ENCODE peak calls at places on chromosomes 2 and 18, in eight cellular contexts. One of them, this sample, is unnamed.

GRCh38 chr2:8927510-8928456 is 75.7 kb downstream of the MBOAT2 start:
- DNase-seq in prostate gland: no peak
- DNase-seq in ovary: no peak
- DNase-seq in spleen: no peak
- DNase-seq in stomach: no peak
- DNase-seq in Peyer's patch: no peak
- DNase-seq in H1: no peak
- DNase-seq in breast epithelium: no peak
- DNase-seq in this sample: no peak

GRCh38 chr2:42568431-42569115 is at the start of gene MTA3:
- DNase-seq in Peyer's patch: peak; percentile 81
- DNase-seq in stomach: peak; percentile 71
- DNase-seq in H1: peak; percentile 84
- DNase-seq in breast epithelium: peak; percentile 40
- DNase-seq in prostate gland: peak; percentile 49
- DNase-seq in ovary: peak; percentile 64
- DNase-seq in spleen: peak; percentile 92
- DNase-seq in this sample: no peak

GRCh38 chr2:58730764-58731487 is 489.8 kb upstream of the FANCL start:
- DNase-seq in ovary: no peak
- DNase-seq in breast epithelium: no peak
- DNase-seq in stomach: no peak
- DNase-seq in prostate gland: no peak
- DNase-seq in spleen: no peak
- DNase-seq in Peyer's patch: no peak
- DNase-seq in H1: no peak
- DNase-seq in this sample: no peak

GRCh38 chr2:68689553-68690537 is 44.8 kb upstream of the ARHGAP25 start:
- DNase-seq in spleen: no peak
- DNase-seq in ovary: no peak
- DNase-seq in stomach: no peak
- DNase-seq in Peyer's patch: no peak
- DNase-seq in H1: no peak
- DNase-seq in prostate gland: no peak
- DNase-seq in breast epithelium: no peak
- DNase-seq in this sample: no peak

GRCh38 chr2:72713857-72714256 is 112.0 kb downstream of the EXOC6B start:
- DNase-seq in breast epithelium: no peak
- DNase-seq in Peyer's patch: no peak
- DNase-seq in stomach: no peak
- DNase-seq in ovary: no peak
- DNase-seq in spleen: no peak
- DNase-seq in H1: no peak
- DNase-seq in prostate gland: no peak
- DNase-seq in this sample: no peak

GRCh38 chr2:41847744-41848441 is 199.9 kb upstream of the PKDCC start:
- DNase-seq in breast epithelium: peak; percentile 58
- DNase-seq in stomach: no peak
- DNase-seq in H1: no peak
- DNase-seq in Peyer's patch: no peak
- DNase-seq in ovary: no peak
- DNase-seq in prostate gland: peak; percentile 74
- DNase-seq in spleen: no peak
- DNase-seq in this sample: no peak

GRCh38 chr2:870426-870825 is 80.2 kb upstream of the SNTG2 start:
- DNase-seq in Peyer's patch: no peak
- DNase-seq in ovary: no peak
- DNase-seq in prostate gland: no peak
- DNase-seq in H1: no peak
- DNase-seq in stomach: peak; percentile 17
- DNase-seq in spleen: no peak
- DNase-seq in breast epithelium: no peak
- DNase-seq in this sample: no peak

GRCh38 chr2:12240216-12240615 is 476.5 kb upstream of the TRIB2 start:
- DNase-seq in H1: no peak
- DNase-seq in breast epithelium: no peak
- DNase-seq in stomach: no peak
- DNase-seq in ovary: no peak
- DNase-seq in Peyer's patch: no peak
- DNase-seq in spleen: no peak
- DNase-seq in prostate gland: no peak
- DNase-seq in this sample: no peak

GRCh38 chr2:190717306-190717705 is 68.4 kb downstream of the NAB1 start:
- DNase-seq in stomach: no peak
- DNase-seq in H1: no peak
- DNase-seq in breast epithelium: no peak
- DNase-seq in spleen: no peak
- DNase-seq in ovary: no peak
- DNase-seq in prostate gland: no peak
- DNase-seq in Peyer's patch: no peak
- DNase-seq in this sample: no peak

GRCh38 chr2:160294889-160295288 is 94.8 kb upstream of the ITGB6 start:
- DNase-seq in Peyer's patch: no peak
- DNase-seq in stomach: no peak
- DNase-seq in ovary: no peak
- DNase-seq in breast epithelium: no peak
- DNase-seq in H1: no peak
- DNase-seq in spleen: no peak
- DNase-seq in prostate gland: no peak
- DNase-seq in this sample: no peak

GRCh38 chr2:240922234-240922981 is 16.3 kb downstream of the CROCC2 start:
- DNase-seq in breast epithelium: peak; percentile 9
- DNase-seq in prostate gland: no peak
- DNase-seq in stomach: peak; percentile 8
- DNase-seq in spleen: peak; percentile 47
- DNase-seq in H1: peak; percentile 47
- DNase-seq in Peyer's patch: peak; percentile 31
- DNase-seq in ovary: peak; percentile 18
- DNase-seq in this sample: no peak

GRCh38 chr2:161122772-161123530 is 37.3 kb upstream of the TANK start:
- DNase-seq in prostate gland: peak; percentile 59
- DNase-seq in H1: no peak
- DNase-seq in ovary: peak; percentile 70
- DNase-seq in Peyer's patch: peak; percentile 64
- DNase-seq in spleen: no peak
- DNase-seq in stomach: no peak
- DNase-seq in breast epithelium: peak; percentile 59
- DNase-seq in this sample: no peak

GRCh38 chr18:43277164-43277600 is at the start of gene SYT4:
- DNase-seq in H1: peak; percentile 80
- DNase-seq in stomach: peak; percentile 47
- DNase-seq in Peyer's patch: no peak
- DNase-seq in ovary: peak; percentile 36
- DNase-seq in breast epithelium: no peak
- DNase-seq in spleen: peak; percentile 57
- DNase-seq in prostate gland: peak; percentile 40
- DNase-seq in this sample: no peak

GRCh38 chr2:35114765-35115164 is 1240.8 kb upstream of the CRIM1 start:
- DNase-seq in breast epithelium: no peak
- DNase-seq in ovary: no peak
- DNase-seq in stomach: no peak
- DNase-seq in spleen: no peak
- DNase-seq in Peyer's patch: no peak
- DNase-seq in prostate gland: no peak
- DNase-seq in H1: peak; percentile 56
- DNase-seq in this sample: no peak

GRCh38 chr2:30239308-30240161 is 8.2 kb downstream of the LBH start:
- DNase-seq in stomach: peak; percentile 69
- DNase-seq in prostate gland: peak; percentile 23
- DNase-seq in Peyer's patch: peak; percentile 87
- DNase-seq in spleen: peak; percentile 86
- DNase-seq in breast epithelium: peak; percentile 47
- DNase-seq in H1: peak; percentile 88
- DNase-seq in ovary: peak; percentile 83
- DNase-seq in this sample: peak; percentile 95

GRCh38 chr2:20617081-20617575 is 33.8 kb downstream of the HS1BP3 start:
- DNase-seq in stomach: peak; percentile 67
- DNase-seq in Peyer's patch: peak; percentile 74
- DNase-seq in spleen: peak; percentile 79
- DNase-seq in prostate gland: no peak
- DNase-seq in H1: peak; percentile 56
- DNase-seq in breast epithelium: no peak
- DNase-seq in ovary: peak; percentile 95
- DNase-seq in this sample: no peak

DNA sequence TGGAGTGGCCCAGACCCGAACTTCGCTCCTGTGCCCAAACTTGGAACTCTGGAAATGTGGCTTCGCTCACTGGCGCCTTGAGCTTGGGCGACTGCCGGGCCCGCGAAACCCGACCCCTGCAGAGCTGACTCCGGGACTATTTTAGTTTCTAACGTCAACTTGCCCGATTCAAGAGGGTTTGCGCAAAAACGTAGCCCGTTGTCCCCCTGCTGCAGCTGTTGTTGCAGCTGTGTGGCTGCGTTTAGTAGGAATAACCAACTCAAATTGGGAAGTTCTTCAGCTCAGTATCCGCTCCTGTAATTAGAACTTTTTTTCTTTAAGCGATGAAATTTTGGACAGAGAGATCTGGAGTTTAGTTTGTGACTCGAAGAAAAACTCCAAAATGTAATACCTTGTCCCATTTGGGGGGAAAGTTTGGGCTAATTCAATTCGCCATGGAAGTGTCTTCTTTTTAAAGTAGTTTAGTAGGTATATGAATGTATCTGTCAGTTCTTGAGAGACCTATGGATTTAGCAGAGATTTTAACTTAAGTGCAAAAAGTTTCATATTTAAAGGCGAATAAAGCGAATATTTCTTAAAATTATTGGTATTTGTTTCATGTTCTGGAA is 565 bp downstream of the MYL12A start:
- DNase-seq in H1: no peak
- DNase-seq in stomach: no peak
- DNase-seq in breast epithelium: no peak
- DNase-seq in ovary: peak; percentile 56
- DNase-seq in Peyer's patch: no peak
- DNase-seq in spleen: no peak
- DNase-seq in prostate gland: no peak
- DNase-seq in this sample: no peak
- TF ChIP-seq POLR2A in H1: no peak
- TF ChIP-seq POLR2A in stomach: no peak
- TF ChIP-seq POLR2A in breast epithelium: no peak
- TF ChIP-seq POLR2A in ovary: no peak
- TF ChIP-seq POLR2A in Peyer's patch: no peak
- TF ChIP-seq POLR2A in spleen: no peak
- TF ChIP-seq POLR2A in prostate gland: no peak
- TF ChIP-seq POLR2A in this sample: no peak

DNA sequence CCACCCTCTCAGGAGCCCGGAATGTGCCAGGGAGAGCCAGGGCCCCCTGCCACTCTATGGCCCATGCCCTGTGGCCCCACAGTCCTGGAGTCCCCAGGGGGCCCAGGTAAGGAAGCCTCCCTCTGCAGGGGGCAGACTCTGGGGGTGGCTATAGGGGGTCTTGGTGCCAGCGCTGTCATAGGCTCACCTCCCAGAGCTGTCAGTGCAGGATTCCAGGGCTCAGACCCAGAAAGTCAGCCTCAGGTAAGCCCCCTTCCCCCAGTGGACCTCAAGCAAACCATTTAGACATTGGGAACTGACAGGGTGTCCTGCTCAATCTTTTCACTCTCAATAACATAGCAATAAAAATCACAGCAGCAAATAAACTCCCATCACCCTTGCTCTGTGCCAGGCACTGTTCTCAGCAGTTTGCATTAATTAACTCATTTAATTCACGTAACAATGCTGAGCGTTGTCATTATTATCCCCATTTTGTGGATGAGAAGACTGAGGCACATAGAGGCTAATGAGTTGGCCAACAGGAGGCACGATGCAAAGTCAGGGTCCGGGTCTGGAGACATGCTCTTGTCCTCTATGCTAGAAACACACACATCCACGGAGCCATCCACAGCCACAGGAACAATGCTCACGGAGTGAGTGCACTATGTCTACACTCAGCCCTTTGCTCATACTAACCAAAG is 79.6 kb downstream of the TNS1 start:
- DNase-seq in spleen: no peak
- DNase-seq in Peyer's patch: no peak
- DNase-seq in prostate gland: no peak
- DNase-seq in breast epithelium: no peak
- DNase-seq in ovary: no peak
- DNase-seq in stomach: no peak
- DNase-seq in H1: no peak
- DNase-seq in this sample: no peak
- H3K27me3 ChIP-seq in spleen: no peaks in the 10 kb centered on the region
- H3K27me3 ChIP-seq in Peyer's patch: no peaks in the 10 kb centered on the region
- H3K27me3 ChIP-seq in prostate gland: no peaks in the 10 kb centered on the region
- H3K27me3 ChIP-seq in breast epithelium: no peaks in the 10 kb centered on the region
- H3K27me3 ChIP-seq in ovary: no peaks in the 10 kb centered on the region
- H3K27me3 ChIP-seq in stomach: no peaks in the 10 kb centered on the region
- H3K27me3 ChIP-seq in H1: no peaks in the 10 kb centered on the region
- H3K27me3 ChIP-seq in this sample: no peaks in the 10 kb centered on the region

GRCh38 chr18:4758980-4759379 is 303.9 kb upstream of the DLGAP1 start:
- DNase-seq in Peyer's patch: no peak
- DNase-seq in stomach: no peak
- DNase-seq in ovary: no peak
- DNase-seq in prostate gland: no peak
- DNase-seq in spleen: no peak
- DNase-seq in H1: no peak
- DNase-seq in breast epithelium: peak; percentile 35
- DNase-seq in this sample: no peak
- TF ChIP-seq POLR2A in Peyer's patch: no peak
- TF ChIP-seq POLR2A in stomach: no peak
- TF ChIP-seq POLR2A in ovary: no peak
- TF ChIP-seq POLR2A in prostate gland: no peak
- TF ChIP-seq POLR2A in spleen: no peak
- TF ChIP-seq POLR2A in H1: no peak
- TF ChIP-seq POLR2A in breast epithelium: no peak
- TF ChIP-seq POLR2A in this sample: no peak

DNA sequence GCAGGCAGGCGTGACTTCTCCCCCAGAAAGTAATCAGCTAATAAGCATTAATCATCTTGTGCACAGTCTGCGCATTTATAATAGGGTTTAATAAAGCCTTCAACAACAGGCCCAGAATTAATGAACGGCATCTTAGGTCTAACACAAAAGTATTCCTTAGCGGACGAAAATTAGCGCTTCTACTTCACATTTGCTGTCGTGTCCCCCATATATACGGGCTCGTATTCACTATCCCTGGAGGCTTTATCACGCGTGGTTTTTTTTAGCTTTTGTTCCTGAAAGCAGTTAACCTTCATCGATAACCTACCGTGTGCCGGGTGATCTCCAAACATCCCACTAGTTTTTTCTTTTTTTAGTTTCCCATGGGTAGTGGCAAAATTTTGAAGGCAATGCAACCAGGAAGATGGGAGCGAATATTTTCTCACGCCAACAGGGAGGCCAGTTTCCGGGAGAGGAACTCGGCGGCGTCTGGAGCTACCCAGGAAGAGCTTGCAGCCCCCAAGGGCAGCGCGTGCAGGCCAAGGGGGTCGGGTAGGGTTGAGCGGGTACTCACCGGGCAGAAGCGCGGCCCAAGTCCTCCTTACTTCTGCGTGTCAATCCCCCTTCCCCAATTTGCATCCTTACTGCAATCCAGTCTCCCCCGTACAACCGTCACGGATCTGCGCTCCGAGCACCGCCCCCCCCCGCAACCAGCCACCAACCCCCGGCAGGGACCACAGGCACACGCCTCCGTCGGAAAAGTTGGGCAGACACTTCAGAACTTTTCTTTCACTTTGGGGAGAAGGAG is 1.5 kb downstream of the ATP8B1 start:
- DNase-seq in ovary: no peak
- DNase-seq in prostate gland: no peak
- DNase-seq in breast epithelium: peak; percentile 16
- DNase-seq in Peyer's patch: no peak
- DNase-seq in H1: peak; percentile 52
- DNase-seq in spleen: no peak
- DNase-seq in stomach: peak; percentile 50
- DNase-seq in this sample: no peak
- H3K27me3 ChIP-seq in ovary: no peaks in the 10 kb centered on the region
- H3K27me3 ChIP-seq in prostate gland: no peaks in the 10 kb centered on the region
- H3K27me3 ChIP-seq in breast epithelium: no peaks in the 10 kb centered on the region
- H3K27me3 ChIP-seq in Peyer's patch: no peaks in the 10 kb centered on the region
- H3K27me3 ChIP-seq in H1: peaks cover 11% of the 10 kb centered on the region
- H3K27me3 ChIP-seq in spleen: peaks cover 20% of the 10 kb centered on the region
- H3K27me3 ChIP-seq in stomach: peaks cover 5% of the 10 kb centered on the region
- H3K27me3 ChIP-seq in this sample: no peaks in the 10 kb centered on the region